ENCODE peak calls at places on chromosome 21, in ten cellular contexts. S is cerebellar nuclear complex, R is putamen, F is Calu3, V is IMR-90, Z is sciatic nerve, K is left ventricle myocardium inferior, U is mucosa of gallbladder, A is fibroblast of mammary gland, N is aorta. Y is an unnamed sample.
A peak's percentile ranks its signal among the peaks of the same experiment; 100 is the strongest.

GRCh38 chr21:37655601-37656300 is 260.5 kb downstream of the KCNJ6 start:
- DNase-seq in Z (no peak), A (no peak), R (no peak), S (no peak), N (no peak), V (no peak), F (no peak), K (no peak), U (no peak), Y (no peak)

GRCh38 chr21:42465008-42465878 is 30.8 kb downstream of the RSPH1 start:
- DNase-seq in R (no peak), S (no peak), Z (peak; percentile 15), U (peak; percentile 46), A (no peak), F (peak; percentile 28), K (no peak), N (no peak), V (no peak), Y (no peak)

GRCh38 chr21:37829447-37829846 is 86.8 kb downstream of the KCNJ6 start:
- DNase-seq in A (peak; percentile 21), F (peak; percentile 11), Z (no peak), V (peak; percentile 70), K (no peak), U (peak; percentile 57), N (no peak), R (no peak), S (no peak), Y (no peak)

GRCh38 chr21:14869984-14870840 is 194.6 kb downstream of the NRIP1 start:
- DNase-seq in S (no peak), A (no peak), N (no peak), V (no peak), Z (no peak), R (no peak), F (no peak), K (no peak), U (no peak), Y (no peak)

GRCh38 chr21:37006243-37006520 is 320 bp upstream of the RIPPLY3 start:
- DNase-seq in N (no peak), U (no peak), K (no peak), A (no peak), F (no peak), V (no peak), R (no peak), S (no peak), Z (no peak), Y (no peak)

GRCh38 chr21:37149411-37149810 is 76.4 kb downstream of the TTC3 start:
- DNase-seq in S (no peak), Z (no peak), V (peak; percentile 91), U (no peak), K (no peak), A (peak; percentile 82), R (no peak), F (no peak), N (no peak), Y (no peak)

GRCh38 chr21:18142639-18143038 is 102.0 kb upstream of the CHODL start:
- DNase-seq in R (no peak), K (no peak), U (no peak), Z (no peak), S (no peak), N (no peak), V (no peak), A (no peak), F (no peak), Y (peak; percentile 11)

GRCh38 chr21:43779660-43780059 is 3.6 kb upstream of the CSTB start:
- DNase-seq in N (no peak), A (no peak), F (no peak), K (no peak), R (no peak), V (no peak), Z (no peak), S (no peak), U (no peak), Y (no peak)

GRCh38 chr21:16071082-16071481 is 341.3 kb downstream of the USP25 start:
- DNase-seq in S (peak; percentile 51), N (peak; percentile 23), R (peak; percentile 95), K (no peak), F (no peak), V (no peak), A (peak; percentile 69), U (no peak), Z (peak; percentile 64), Y (peak; percentile 94)

GRCh38 chr21:15797577-15798363 is 68.0 kb downstream of the USP25 start:
- DNase-seq in N (no peak), K (no peak), R (no peak), S (no peak), U (no peak), Z (no peak), F (no peak), V (no peak), A (no peak), Y (no peak)

GRCh38 chr21:32329331-32329730 is 30.7 kb downstream of the MRAP start:
- DNase-seq in V (peak; percentile 53), K (no peak), S (no peak), F (no peak), U (no peak), R (no peak), N (peak; percentile 77), A (peak; percentile 75), Z (peak; percentile 45), Y (no peak)

GRCh38 chr21:33664135-33664534 is 21.8 kb downstream of the ITSN1 start:
- DNase-seq in A (no peak), S (no peak), F (no peak), N (no peak), K (no peak), U (no peak), Z (no peak), V (no peak), R (no peak), Y (no peak)

GRCh38 chr21:46555678-46556077 is 49.2 kb downstream of the S100B start:
- DNase-seq in F (no peak), N (no peak), R (no peak), S (no peak), Z (peak; percentile 34), A (no peak), V (no peak), U (no peak), K (no peak), Y (no peak)

GRCh38 chr21:33963848-33964555 is 48.4 kb upstream of the ATP5PO start:
- DNase-seq in K (no peak), F (no peak), N (no peak), A (no peak), S (no peak), U (no peak), V (no peak), R (no peak), Z (no peak), Y (no peak)

GRCh38 chr21:31580866-31581276 is 78.6 kb upstream of the SOD1 start:
- DNase-seq in Z (peak; percentile 87), N (peak; percentile 73), V (peak; percentile 61), R (peak; percentile 58), K (peak; percentile 60), A (peak; percentile 71), U (peak; percentile 77), F (peak; percentile 66), S (no peak), Y (peak; percentile 65)

GRCh38 chr21:18832950-18833349 is 429.4 kb upstream of the TMPRSS15 start:
- DNase-seq in R (no peak), F (peak; percentile 4), V (no peak), N (no peak), U (no peak), K (no peak), A (no peak), Z (no peak), S (no peak), Y (no peak)

GRCh38 chr21:41138711-41139110 is 29.2 kb upstream of the BACE2 start:
- DNase-seq in Z (no peak), U (no peak), K (no peak), V (no peak), F (no peak), N (no peak), A (no peak), R (no peak), S (no peak), Y (no peak)

GRCh38 chr21:37208741-37209225 is 58.4 kb downstream of the VPS26C start:
- DNase-seq in V (no peak), S (no peak), R (peak; percentile 27), K (no peak), F (no peak), A (no peak), N (no peak), Z (peak; percentile 53), U (no peak), Y (peak; percentile 27)

GRCh38 chr21:44618504-44618903 is 6.6 kb downstream of the KRTAP10-8 start:
- DNase-seq in U (peak; percentile 39), R (no peak), F (no peak), Z (no peak), K (peak; percentile 49), V (peak; percentile 14), S (no peak), N (peak; percentile 83), A (no peak), Y (peak; percentile 5)

GRCh38 chr21:44944596-44944995 is 4.8 kb downstream of the SLX9 start:
- DNase-seq in Z (peak; percentile 47), N (peak; percentile 23), F (no peak), U (no peak), R (no peak), V (no peak), A (no peak), K (no peak), S (no peak), Y (no peak)

GRCh38 chr21:43812139-43812821 is 22.9 kb downstream of the RRP1 start:
- DNase-seq in F (no peak), S (no peak), Z (no peak), A (no peak), V (no peak), U (no peak), K (no peak), R (no peak), N (peak; percentile 69), Y (no peak)

GRCh38 chr21:28899744-28900143 is 92.9 kb downstream of the LTN1 start:
- DNase-seq in V (peak; percentile 78), K (no peak), S (no peak), R (no peak), Z (no peak), U (no peak), F (no peak), A (peak; percentile 82), N (no peak), Y (no peak)

GRCh38 chr21:45364464-45365185 is 40.3 kb upstream of the COL18A1 start:
- DNase-seq in K (no peak), R (no peak), A (peak; percentile 92), V (peak; percentile 89), Z (peak; percentile 81), S (no peak), F (peak; percentile 12), N (peak; percentile 74), U (no peak), Y (no peak)

GRCh38 chr21:26719750-26720149 is 125.5 kb downstream of the ADAMTS1 start:
- DNase-seq in Z (no peak), K (no peak), F (no peak), S (peak; percentile 52), V (no peak), A (no peak), R (no peak), U (no peak), N (no peak), Y (no peak)

GRCh38 chr21:46155514-46156377 is at the start of gene FTCD:
- DNase-seq in N (peak; percentile 17), K (no peak), F (no peak), U (no peak), V (no peak), R (no peak), Z (peak; percentile 53), A (no peak), S (no peak), Y (no peak)

GRCh38 chr21:30981403-30981802 is 56.9 kb downstream of the KRTAP19-8 start:
- DNase-seq in S (no peak), R (no peak), A (no peak), U (no peak), N (no peak), K (no peak), V (no peak), F (no peak), Z (no peak), Y (no peak)

GRCh38 chr21:41817228-41817627 is 50.4 kb upstream of the RIPK4 start:
- DNase-seq in R (peak; percentile 32), U (peak; percentile 62), A (peak; percentile 81), Z (no peak), K (no peak), N (peak; percentile 69), S (no peak), F (peak; percentile 71), V (peak; percentile 83), Y (peak; percentile 35)

GRCh38 chr21:42439284-42440186 is 35.8 kb downstream of the UBASH3A start:
- DNase-seq in A (peak; percentile 3), U (no peak), S (no peak), V (no peak), F (no peak), R (no peak), N (no peak), K (no peak), Z (no peak), Y (no peak)

Y was measured in globus pallidus.